ENCODE peak calls at places on chromosomes 4 and X, in six cellular contexts. G is endothelial cell, K is AG04449, X is fibroblast of the aortic adventitia, L is heart right ventricle, U is spleen. F is an unnamed sample.

GRCh38 chr4:134911941-134912340 is 710.4 kb upstream of the PABPC4L start:
- DNase-seq in G (no peak), K (no peak), X (no peak), L (no peak), U (no peak), F (no peak)

GRCh38 chrX:103347682-103348397 is 8.5 kb upstream of the TCEAL9 start:
- DNase-seq in G (no peak), K (no peak), X (no peak), L (no peak), U (no peak), F (no peak)

GRCh38 chr4:175435437-175435836 is 376.6 kb downstream of the GPM6A start:
- DNase-seq in G (peak), K (no peak), X (peak), L (no peak), U (no peak), F (no peak)

GRCh38 chrX:71542411-71542810 is 9.5 kb downstream of the OGT start:
- DNase-seq in G (no peak), K (no peak), X (peak), L (no peak), U (no peak), F (no peak)

GRCh38 chr4:165991325-165992180 is 118.5 kb downstream of the TLL1 start:
- DNase-seq in G (no peak), K (peak), X (peak), L (no peak), U (no peak), F (no peak)

GRCh38 chr4:6473264-6474052 is 1.0 kb upstream of the PPP2R2C start:
- DNase-seq in G (no peak), K (no peak), X (no peak), L (no peak), U (peak), F (no peak)

GRCh38 chr4:98661356-98662054 is 3.1 kb upstream of the TSPAN5 start:
- DNase-seq in G (no peak), K (no peak), X (no peak), L (no peak), U (no peak), F (no peak)

GRCh38 chrX:19344661-19345060 is 934 bp downstream of the PDHA1 start:
- DNase-seq in G (no peak), K (no peak), X (no peak), L (no peak), U (no peak), F (no peak)

GRCh38 chr4:185542626-185543336 is 7.5 kb upstream of the PDLIM3 start:
- DNase-seq in G (no peak), K (no peak), X (peak), L (peak), U (no peak), F (no peak)

GRCh38 chrX:124098089-124098488 is 136.6 kb downstream of the STAG2 start:
- DNase-seq in G (no peak), K (no peak), X (peak), L (no peak), U (no peak), F (no peak)

GRCh38 chrX:137742846-137743245 is 176.9 kb downstream of the ZIC3 start:
- DNase-seq in G (no peak), K (no peak), X (no peak), L (no peak), U (no peak), F (no peak)

GRCh38 chr4:119103263-119103662 is 32.4 kb upstream of the MYOZ2 start:
- DNase-seq in G (peak), K (peak), X (peak), L (no peak), U (no peak), F (no peak)

GRCh38 chr4:1353186-1354055 is 6.4 kb downstream of the UVSSA start:
- DNase-seq in G (no peak), K (no peak), X (no peak), L (no peak), U (no peak), F (no peak)

GRCh38 chrX:5113128-5113527 is 1115.5 kb downstream of the NLGN4X start:
- DNase-seq in G (no peak), K (no peak), X (no peak), L (no peak), U (no peak), F (no peak)

GRCh38 chr4:113292371-113293042 is 243.1 kb downstream of the ANK2 start:
- DNase-seq in G (no peak), K (no peak), X (peak), L (peak), U (no peak), F (no peak)

GRCh38 chr4:112514449-112515277 is 1.3 kb downstream of the NEUROG2 start:
- DNase-seq in G (peak), K (no peak), X (no peak), L (no peak), U (no peak), F (no peak)

GRCh38 chrX:12867746-12868145 is 874 bp downstream of the TLR7 start:
- DNase-seq in G (no peak), K (no peak), X (no peak), L (no peak), U (no peak), F (no peak)

GRCh38 chr4:186812592-186812991 is 88.9 kb upstream of the FAT1 start:
- DNase-seq in G (no peak), K (no peak), X (no peak), L (no peak), U (no peak), F (no peak)

GRCh38 chrX:41693024-41693423 is 4.3 kb downstream of the GPR34 start:
- DNase-seq in G (no peak), K (no peak), X (no peak), L (no peak), U (no peak), F (no peak)

GRCh38 chr4:127975121-127975770 is 10.0 kb downstream of the ABHD18 start:
- DNase-seq in G (no peak), K (no peak), X (peak), L (no peak), U (no peak), F (no peak)

GRCh38 chr4:83010522-83011318 is at the start of gene LIN54:
- DNase-seq in G (peak), K (no peak), X (peak), L (peak), U (peak), F (peak)

GRCh38 chr4:2790583-2791517 is 2.0 kb upstream of the SH3BP2 start:
- DNase-seq in G (peak), K (no peak), X (no peak), L (no peak), U (peak), F (peak)

GRCh38 chrX:71634366-71634765 is 16.1 kb upstream of the CXCR3 start:
- DNase-seq in G (no peak), K (no peak), X (no peak), L (no peak), U (no peak), F (no peak)

GRCh38 chrX:50677789-50678188 is 136.2 kb downstream of the SHROOM4 start:
- DNase-seq in G (no peak), K (no peak), X (no peak), L (no peak), U (no peak), F (no peak)

GRCh38 chrX:332916-333610 is 14.5 kb upstream of the GTPBP6 start:
- DNase-seq in G (no peak), K (no peak), X (no peak), L (no peak), U (peak), F (peak)

GRCh38 chrX:41002021-41002420 is 83.2 kb upstream of the USP9X start:
- DNase-seq in G (no peak), K (no peak), X (no peak), L (no peak), U (no peak), F (no peak)

GRCh38 chr4:120801171-120801758 is 121.3 kb downstream of the PRDM5 start:
- DNase-seq in G (no peak), K (peak), X (peak), L (peak), U (no peak), F (no peak)

GRCh38 chr4:114163051-114163450 is 183.6 kb upstream of the ARSJ start:
- DNase-seq in G (no peak), K (no peak), X (no peak), L (no peak), U (no peak), F (no peak)

GRCh38 chr4:40976343-40976742 is 226.6 kb downstream of the NSUN7 start:
- DNase-seq in G (peak), K (no peak), X (peak), L (peak), U (no peak), F (no peak)

GRCh38 chr4:184544711-184545409 is 70.5 kb upstream of the IRF2 start:
- DNase-seq in G (no peak), K (no peak), X (no peak), L (no peak), U (no peak), F (no peak)

GRCh38 chr4:3491681-3492405 is 28.7 kb downstream of the DOK7 start:
- DNase-seq in G (no peak), K (peak), X (peak), L (no peak), U (no peak), F (no peak)

GRCh38 chr4:2793578-2793919 is 664 bp downstream of the SH3BP2 start:
- DNase-seq in G (peak), K (no peak), X (peak), L (no peak), U (peak), F (peak)

GRCh38 chrX:675279-675886 is 44.8 kb downstream of the SHOX start:
- DNase-seq in G (no peak), K (no peak), X (no peak), L (no peak), U (no peak), F (peak)

GRCh38 chr4:181528570-181529184 is 714.5 kb upstream of the TENM3 start:
- DNase-seq in G (peak), K (peak), X (peak), L (peak), U (no peak), F (peak)

GRCh38 chr4:121951570-121952110 is at the start of gene TRPC3:
- DNase-seq in G (peak), K (no peak), X (no peak), L (no peak), U (peak), F (peak)

DNA sequence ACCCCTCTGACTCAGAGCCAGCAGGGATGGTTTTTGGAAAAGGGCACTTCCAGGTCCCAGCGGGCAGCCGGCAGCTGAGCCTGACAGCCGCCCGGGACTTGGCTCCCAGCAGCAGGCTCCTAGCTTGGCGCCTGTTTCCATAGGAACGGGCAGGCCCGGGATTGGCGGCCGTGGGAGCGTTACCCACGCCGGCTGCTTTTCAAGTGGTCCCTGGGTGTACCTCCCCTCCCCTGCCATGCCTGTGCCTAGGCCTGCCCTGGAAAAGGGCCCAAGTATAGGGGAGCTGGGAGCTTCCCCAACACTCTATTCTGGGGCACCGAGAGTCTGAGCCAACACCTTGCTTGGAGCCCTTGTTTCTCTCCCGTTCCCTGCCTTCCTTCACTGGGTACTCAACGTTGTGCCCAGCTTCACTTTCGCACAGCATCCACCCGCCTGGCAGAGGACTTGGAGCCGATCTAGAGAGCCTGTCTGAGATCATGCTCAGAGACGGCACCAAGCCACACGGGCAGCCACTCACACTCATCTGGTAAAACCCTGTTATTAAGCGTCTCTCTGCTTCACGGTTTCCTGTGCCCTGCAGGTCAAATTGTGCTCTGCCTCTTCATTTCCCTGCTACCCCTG is 521.6 kb downstream of the BCOR start:
- DNase-seq in G (no peak), K (no peak), X (no peak), L (no peak), U (no peak), F (no peak)
- TF ChIP-seq CTCF in G (no peak), K (no peak), X (no peak), L (no peak), U (no peak), F (no peak)

DNA sequence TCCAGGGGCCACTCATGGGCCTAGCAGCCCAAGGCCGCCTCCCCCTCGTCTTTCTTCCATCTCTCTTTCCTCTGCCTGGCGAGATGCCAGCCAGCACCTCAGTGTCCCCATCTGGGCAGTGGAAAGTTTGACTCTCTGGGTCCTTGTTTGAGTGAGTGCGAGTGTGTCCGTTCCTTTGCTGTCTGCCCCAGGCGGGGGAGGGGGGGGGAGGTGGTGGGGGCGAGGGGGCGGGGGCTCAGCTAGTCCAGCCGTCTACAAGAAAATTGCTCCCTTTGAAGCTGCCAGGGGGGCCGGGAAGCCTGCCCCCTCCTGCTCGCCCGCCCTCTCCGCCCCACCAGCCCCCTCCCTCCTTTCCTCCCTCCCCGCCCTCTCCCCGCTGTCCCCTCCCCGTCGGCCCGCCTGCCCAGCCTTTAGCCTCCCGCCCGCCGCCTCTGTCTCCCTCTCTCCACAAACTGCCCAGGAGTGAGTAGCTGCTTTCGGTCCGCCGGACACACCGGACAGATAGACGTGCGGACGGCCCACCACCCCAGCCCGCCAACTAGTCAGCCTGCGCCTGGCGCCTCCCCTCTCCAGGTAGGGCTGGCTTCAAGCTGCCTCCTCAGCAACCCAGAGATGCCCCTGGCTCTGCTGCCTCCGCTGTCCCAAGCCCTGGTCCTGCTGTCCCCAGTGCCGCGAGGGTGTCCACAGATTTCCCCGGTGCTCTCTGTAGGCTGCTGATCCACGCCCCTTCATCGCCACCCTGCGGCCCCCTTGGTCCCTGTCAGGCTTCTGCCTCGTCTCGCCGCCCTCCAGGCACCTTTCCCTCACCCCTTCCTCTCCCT is at the start of gene BGN:
- DNase-seq in G (peak), K (no peak), X (peak), L (peak), U (no peak), F (no peak)
- TF ChIP-seq CTCF in G (no peak), K (peak), X (peak), L (peak), U (peak), F (peak)

GRCh38 chr4:47274931-47275330 is 188.6 kb downstream of the COMMD8 start:
- DNase-seq in G (no peak), K (no peak), X (peak), L (no peak), U (no peak), F (no peak)
- TF ChIP-seq CTCF in G (no peak), K (no peak), X (no peak), L (no peak), U (no peak), F (no peak)

GRCh38 chr4:15766821-15767220 is 11.3 kb upstream of the CD38 start:
- DNase-seq in G (no peak), K (no peak), X (no peak), L (no peak), U (no peak), F (no peak)
- TF ChIP-seq CTCF in G (no peak), K (no peak), X (no peak), L (no peak), U (no peak), F (no peak)

GRCh38 chrX:69285881-69286545 is 120.8 kb upstream of the PJA1 start:
- DNase-seq in G (peak), K (no peak), X (peak), L (peak), U (peak), F (no peak)
- TF ChIP-seq CTCF in G (peak), K (peak), X (peak), L (peak), U (peak), F (peak)

DNA sequence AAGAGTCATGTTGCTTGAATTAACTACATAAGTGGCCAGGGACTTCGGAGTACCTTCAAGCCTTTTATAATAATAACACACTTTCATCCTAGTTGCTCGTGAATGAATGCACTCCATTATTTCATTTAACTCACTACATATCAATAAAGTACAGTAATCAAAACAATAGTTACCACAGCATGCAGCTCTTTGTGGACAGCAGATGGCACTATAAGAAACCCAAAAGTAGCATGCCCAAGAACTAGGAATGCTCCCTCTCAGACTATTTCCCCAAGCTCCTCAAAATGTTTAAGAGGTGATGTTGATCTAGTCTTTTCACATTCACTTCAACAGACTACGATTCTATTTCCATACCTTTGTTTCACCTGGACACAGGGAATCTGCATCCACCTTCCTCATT is 500.8 kb upstream of the DIAPH2 start:
- DNase-seq in G (no peak), K (no peak), X (peak), L (no peak), U (no peak), F (no peak)
- TF ChIP-seq CTCF in G (no peak), K (no peak), X (peak), L (peak), U (no peak), F (peak)

DNA sequence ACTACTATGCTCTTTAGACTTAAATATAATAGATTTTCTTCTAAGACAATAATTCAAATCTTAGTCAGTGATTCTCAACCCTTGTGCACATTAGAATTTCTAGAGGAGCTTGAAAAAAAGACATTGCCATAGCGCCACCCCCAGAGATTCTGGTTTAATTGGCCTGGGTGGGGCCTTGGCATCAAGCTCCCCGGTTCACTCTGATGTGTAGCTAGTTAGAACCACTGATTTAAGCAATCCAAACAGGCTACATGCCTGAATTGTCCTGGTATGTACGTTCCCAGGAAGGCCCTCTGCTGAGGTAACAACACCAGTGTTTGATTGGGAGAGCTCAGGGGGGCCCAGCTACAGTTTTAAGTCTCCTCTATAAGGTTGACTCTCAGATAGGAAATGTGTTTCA is 1.4 kb upstream of the ATP10D start:
- DNase-seq in G (no peak), K (no peak), X (peak), L (no peak), U (no peak), F (no peak)
- TF ChIP-seq CTCF in G (no peak), K (no peak), X (no peak), L (no peak), U (no peak), F (peak)

DNA sequence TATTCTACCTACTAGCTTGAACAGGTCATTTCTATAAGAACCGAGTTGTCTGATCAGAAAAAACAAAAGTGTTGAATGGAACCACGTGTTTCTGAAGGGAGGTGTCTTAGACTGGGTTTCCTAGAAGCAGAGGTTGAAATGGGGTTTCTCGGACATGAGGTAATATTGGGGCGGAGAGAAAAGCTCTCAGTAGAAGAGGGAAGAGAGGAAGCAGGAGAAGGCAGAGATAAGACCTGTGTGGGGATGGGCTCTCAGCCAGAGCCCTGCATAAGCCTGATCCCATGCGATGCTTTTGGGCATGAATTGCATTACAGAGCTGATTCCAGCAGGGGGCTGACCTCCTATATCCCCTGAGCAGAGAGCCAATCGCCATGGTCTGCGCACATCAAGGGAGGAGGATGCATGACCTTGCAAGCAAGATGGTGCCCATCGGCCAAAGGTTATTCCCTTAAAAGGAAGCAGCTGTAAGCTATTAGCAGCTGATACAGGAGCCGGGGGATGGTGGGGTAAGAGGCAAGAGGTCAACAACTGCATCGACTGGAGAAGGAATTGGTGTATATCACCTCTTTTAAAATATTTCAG is 7.7 kb downstream of the ANOS1 start:
- DNase-seq in G (peak), K (no peak), X (no peak), L (no peak), U (no peak), F (no peak)
- TF ChIP-seq CTCF in G (no peak), K (no peak), X (no peak), L (no peak), U (no peak), F (no peak)